ENCODE peak calls at places on chromosomes 4 and X, in five cellular contexts. N is transverse colon, A is fibroblast of pulmonary artery, G is mucosa of descending colon, C is omental fat pad. J is an unnamed sample.

GRCh38 chr4:181944527-181944926 is 298.7 kb upstream of the TENM3 start:
- DNase-seq in C (no peak), N (no peak), G (no peak), A (no peak), J (no peak)

GRCh38 chrX:24594531-24594930 is 52.6 kb downstream of the PCYT1B start:
- DNase-seq in N (no peak), G (no peak), C (no peak), A (no peak), J (no peak)

GRCh38 chrX:118976599-118977340 is 2.4 kb downstream of the LONRF3 start:
- DNase-seq in N (peak), A (no peak), C (no peak), G (peak), J (peak)

GRCh38 chrX:30653415-30654131 is at the start of gene GK:
- DNase-seq in N (peak), C (no peak), A (no peak), G (no peak), J (peak)

GRCh38 chr4:38618510-38618909 is 45.5 kb upstream of the KLF3 start:
- DNase-seq in N (no peak), A (no peak), G (no peak), C (no peak), J (no peak)

GRCh38 chr4:168522371-168522770 is 25.5 kb downstream of the PALLD start:
- DNase-seq in G (no peak), C (no peak), A (no peak), N (no peak), J (no peak)

GRCh38 chr4:126611900-126612299 is 1020.9 kb upstream of the INTU start:
- DNase-seq in N (no peak), C (no peak), G (no peak), A (peak), J (no peak)

GRCh38 chrX:51802917-51803688 is 59.9 kb downstream of the GSPT2 start:
- DNase-seq in C (no peak), A (peak), G (peak), N (peak), J (peak)

GRCh38 chr4:144647095-144647959 is 1.4 kb downstream of the HHIP start:
- DNase-seq in G (no peak), A (peak), C (no peak), N (no peak), J (no peak)

GRCh38 chrX:68823413-68824151 is 5.2 kb upstream of the EFNB1 start:
- DNase-seq in N (no peak), G (no peak), A (no peak), C (no peak), J (no peak)

GRCh38 chrX:68821616-68822015 is 7.2 kb upstream of the EFNB1 start:
- DNase-seq in N (no peak), C (no peak), A (no peak), G (no peak), J (no peak)

GRCh38 chrX:68824565-68825125 is 4.2 kb upstream of the EFNB1 start:
- DNase-seq in C (no peak), A (no peak), G (no peak), N (no peak), J (no peak)

GRCh38 chrX:68824152-68824433 is 4.7 kb upstream of the EFNB1 start:
- DNase-seq in A (no peak), C (no peak), G (no peak), N (no peak), J (no peak)

GRCh38 chrX:68822641-68823410 is 6.0 kb upstream of the EFNB1 start:
- DNase-seq in C (no peak), G (peak), N (no peak), A (peak), J (no peak)
- TF ChIP-seq CTCF in C (no peak), G (peak), N (peak), A (peak), J (peak)

GRCh38 chr4:155571184-155571944 is 95.3 kb upstream of the GUCY1A1 start:
- DNase-seq in A (peak), G (no peak), C (no peak), N (no peak), J (no peak)

GRCh38 chr4:155569960-155570515 is 96.6 kb upstream of the GUCY1A1 start:
- DNase-seq in G (no peak), C (no peak), N (no peak), A (peak), J (no peak)

GRCh38 chr4:155573126-155573525 is 93.5 kb upstream of the GUCY1A1 start:
- DNase-seq in N (no peak), G (no peak), A (no peak), C (no peak), J (no peak)

GRCh38 chr4:155570661-155571060 is 96.0 kb upstream of the GUCY1A1 start:
- DNase-seq in C (no peak), A (no peak), N (no peak), G (no peak), J (no peak)

GRCh38 chr4:155572106-155572703 is 94.4 kb upstream of the GUCY1A1 start:
- DNase-seq in G (no peak), N (no peak), C (no peak), A (no peak), J (no peak)
- TF ChIP-seq CTCF in G (no peak), N (no peak), C (no peak), A (no peak), J (no peak)

GRCh38 chr4:78293841-78294301 is 236.7 kb downstream of the FRAS1 start:
- DNase-seq in C (no peak), A (peak), N (no peak), G (no peak), J (no peak)
- TF ChIP-seq CTCF in C (no peak), A (peak), N (no peak), G (no peak), J (no peak)

DNA sequence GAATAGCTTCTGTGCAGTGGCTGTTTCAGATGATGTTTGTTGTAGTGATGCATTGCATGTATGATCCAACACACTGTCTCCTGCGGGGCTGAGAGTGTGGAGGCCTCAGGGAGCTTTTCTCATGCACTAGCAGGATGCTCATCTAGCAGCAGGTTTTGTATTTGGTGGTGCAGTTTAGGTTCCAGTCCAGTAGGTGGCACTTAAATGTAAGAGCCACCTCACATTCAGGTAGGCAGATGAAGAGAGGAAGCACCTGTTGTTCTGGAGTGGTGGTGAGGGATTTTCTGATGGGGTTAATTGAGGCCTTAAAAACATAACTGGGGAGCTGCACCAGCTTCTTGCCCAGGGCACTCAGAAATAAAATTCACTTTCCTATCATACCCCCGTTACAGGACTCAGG is 300.9 kb downstream of the SPIN4 start:
- DNase-seq in N (no peak), C (no peak), G (no peak), A (no peak), J (no peak)
- TF ChIP-seq CTCF in N (no peak), C (no peak), G (no peak), A (no peak), J (no peak)